ENCODE peak calls at places on chromosomes 4 and X, in six cellular contexts. K, H, V, O, Z and P are unnamed samples.

GRCh38 chrX:26649534-26649933 is 433.6 kb downstream of the MAGEB5 start:
- DNase-seq in K (no peak), O (peak; percentile 28), V (peak; percentile 27), H (no peak), Z (peak; percentile 59), P (no peak)

GRCh38 chr4:186473933-186474332 is 81.4 kb downstream of the MTNR1A start:
- DNase-seq in H (no peak), K (no peak), Z (no peak), V (no peak), O (no peak), P (no peak)

GRCh38 chr4:173264960-173265281 is 69.2 kb downstream of the HMGB2 start:
- DNase-seq in O (no peak), K (no peak), V (no peak), Z (no peak), H (no peak), P (no peak)

GRCh38 chr4:85565761-85566480 is 91.0 kb downstream of the ARHGAP24 start:
- DNase-seq in H (peak; percentile 43), O (no peak), V (no peak), K (no peak), Z (peak; percentile 67), P (no peak)

GRCh38 chrX:65601530-65602281 is 65.7 kb upstream of the MSN start:
- DNase-seq in V (peak; percentile 88), O (peak; percentile 33), H (peak; percentile 89), K (no peak), Z (peak; percentile 5), P (no peak)

GRCh38 chr4:186643501-186644315 is 79.9 kb downstream of the FAT1 start:
- DNase-seq in V (peak; percentile 89), K (no peak), H (peak; percentile 82), Z (peak; percentile 55), O (no peak), P (no peak)

GRCh38 chr4:73234712-73235111 is 23.9 kb downstream of the ANKRD17 start:
- DNase-seq in H (no peak), V (peak; percentile 6), Z (no peak), O (no peak), K (no peak), P (no peak)

GRCh38 chrX:672931-673330 is 42.3 kb downstream of the SHOX start:
- DNase-seq in H (no peak), K (no peak), O (no peak), Z (peak; percentile 69), V (no peak), P (no peak)

GRCh38 chr4:106258145-106259045 is 57.6 kb downstream of the TBCK start:
- DNase-seq in O (no peak), Z (no peak), H (no peak), V (peak; percentile 7), K (no peak), P (no peak)

GRCh38 chrX:63561425-63561824 is 210.3 kb upstream of the SPIN4 start:
- DNase-seq in H (no peak), O (no peak), V (no peak), K (no peak), Z (peak; percentile 64), P (no peak)

GRCh38 chrX:85922821-85923220 is 124.5 kb downstream of the CHM start:
- DNase-seq in H (peak; percentile 49), V (peak; percentile 91), K (no peak), Z (peak; percentile 16), O (no peak), P (no peak)

GRCh38 chr4:930827-931193 is 1.3 kb downstream of the GAK start:
- DNase-seq in O (no peak), Z (peak; percentile 26), V (no peak), K (no peak), H (no peak), P (no peak)

GRCh38 chrX:46376246-46376885 is 168.9 kb downstream of the ZNF674 start:
- DNase-seq in H (peak; percentile 61), O (peak; percentile 75), V (peak; percentile 48), Z (peak; percentile 43), K (peak; percentile 56), P (peak; percentile 27)

GRCh38 chrX:123993904-123994635 is 32.6 kb downstream of the STAG2 start:
- DNase-seq in H (peak; percentile 64), K (no peak), O (no peak), Z (no peak), V (peak; percentile 48), P (no peak)

GRCh38 chr4:19675172-19675811 is 576.4 kb upstream of the SLIT2 start:
- DNase-seq in H (no peak), K (no peak), V (peak; percentile 49), O (no peak), Z (no peak), P (no peak)

GRCh38 chrX:1679238-1679637 is 64.4 kb downstream of the ASMT start:
- DNase-seq in K (no peak), H (no peak), Z (no peak), V (no peak), O (no peak), P (no peak)

GRCh38 chr4:21593268-21594002 is 355.1 kb downstream of the KCNIP4 start:
- DNase-seq in K (no peak), Z (no peak), O (no peak), H (no peak), V (no peak), P (no peak)

GRCh38 chrX:123833387-123833786 is 26.5 kb upstream of the XIAP start:
- DNase-seq in H (peak; percentile 48), Z (peak; percentile 73), K (peak; percentile 50), V (peak; percentile 39), O (peak; percentile 60), P (peak; percentile 37)

GRCh38 chr4:163554870-163555465 is 60.5 kb downstream of the TMA16 start:
- DNase-seq in K (no peak), O (no peak), V (peak; percentile 32), H (peak; percentile 33), Z (peak; percentile 59), P (no peak)

GRCh38 chr4:92988301-92988700 is 684.5 kb downstream of the GRID2 start:
- DNase-seq in K (no peak), V (no peak), Z (no peak), O (no peak), H (peak; percentile 44), P (no peak)

GRCh38 chrX:25737540-25737939 is 400.6 kb upstream of the MAGEB18 start:
- DNase-seq in Z (no peak), O (no peak), V (peak; percentile 47), H (peak; percentile 8), K (no peak), P (no peak)

GRCh38 chrX:96982159-96982558 is 98.5 kb downstream of the RPA4 start:
- DNase-seq in V (no peak), H (no peak), K (no peak), Z (peak; percentile 8), O (peak; percentile 42), P (no peak)

GRCh38 chr4:93243262-93243661 is 585.3 kb upstream of the ATOH1 start:
- DNase-seq in H (no peak), O (no peak), V (no peak), Z (no peak), K (no peak), P (no peak)

GRCh38 chr4:16461362-16461761 is 235.1 kb upstream of the TAPT1 start:
- DNase-seq in V (no peak), O (no peak), K (no peak), H (peak; percentile 4), Z (peak; percentile 12), P (no peak)

GRCh38 chrX:32137525-32137924 is 1065.7 kb upstream of the FTHL17 start:
- DNase-seq in V (no peak), K (peak; percentile 27), Z (peak; percentile 36), H (peak; percentile 0), O (peak; percentile 26), P (peak; percentile 9)

DNA sequence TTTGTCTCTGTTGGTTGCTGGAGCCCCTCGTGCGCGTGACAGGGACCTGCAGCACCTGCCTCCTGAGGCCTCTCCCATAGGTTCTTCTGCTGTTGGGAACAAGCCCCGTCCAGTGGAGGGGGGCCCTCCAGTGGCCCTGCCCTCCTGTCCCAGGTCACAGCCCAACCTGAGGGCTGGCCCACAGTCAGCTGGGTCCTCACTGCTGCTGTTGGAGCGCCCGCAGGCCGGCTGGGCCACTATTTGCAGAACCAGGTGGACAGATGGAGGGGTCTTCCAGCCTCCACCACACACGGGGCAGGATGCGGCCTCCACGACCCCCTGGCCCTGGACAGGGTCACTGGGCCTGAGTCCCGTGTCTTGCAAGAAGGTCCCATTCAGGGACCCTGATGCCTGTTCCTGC is 51.4 kb upstream of the PSAPL1 start:
- DNase-seq in H (no peak), V (no peak), K (no peak), O (no peak), Z (no peak), P (no peak)
- H2AK5ac ChIP-seq in H (no peak overlapping the region), V (no peak overlapping the region), K (no peak overlapping the region), O (no peak overlapping the region), Z (no peak overlapping the region), P (peak overlapping the region; percentile 98)

GRCh38 chrX:7102119-7102518 is 45.4 kb upstream of the STS start:
- DNase-seq in Z (no peak), O (no peak), K (no peak), H (no peak), V (no peak), P (no peak)
- H2AK5ac ChIP-seq in Z (no peak overlapping the region), O (no peak overlapping the region), K (no peak overlapping the region), H (no peak overlapping the region), V (no peak overlapping the region), P (no peak overlapping the region)

GRCh38 chr4:139317635-139318034 is 15.4 kb upstream of the NDUFC1 start:
- DNase-seq in V (no peak), Z (no peak), K (no peak), H (no peak), O (no peak), P (no peak)

GRCh38 chr4:139312552-139313332 is 10.5 kb upstream of the NDUFC1 start:
- DNase-seq in Z (no peak), O (no peak), H (no peak), V (no peak), K (no peak), P (no peak)

GRCh38 chr4:139314047-139314800 is 11.9 kb upstream of the NDUFC1 start:
- DNase-seq in O (peak; percentile 66), V (no peak), Z (no peak), K (no peak), H (no peak), P (no peak)

GRCh38 chr4:139316733-139317132 is 14.5 kb upstream of the NDUFC1 start:
- DNase-seq in H (no peak), Z (no peak), O (no peak), V (no peak), K (no peak), P (no peak)

GRCh38 chr4:139315221-139315675 is 13.0 kb upstream of the NDUFC1 start:
- DNase-seq in O (peak; percentile 45), V (no peak), K (no peak), H (no peak), Z (no peak), P (no peak)
- H2AK5ac ChIP-seq in O (no peak overlapping the region), V (peak overlapping the region; percentile 4), K (no peak overlapping the region), H (no peak overlapping the region), Z (no peak overlapping the region), P (no peak overlapping the region)

GRCh38 chr4:2393353-2394270 is 24.8 kb downstream of the ZFYVE28 start:
- DNase-seq in O (peak; percentile 56), H (peak; percentile 20), Z (no peak), V (no peak), K (peak; percentile 83), P (no peak)
- H2AK5ac ChIP-seq in O (no peak overlapping the region), H (peak overlapping the region; percentile 55), Z (no peak overlapping the region), V (no peak overlapping the region), K (no peak overlapping the region), P (peak overlapping the region; percentile 91)

GRCh38 chr4:8579526-8580320 is 469 bp upstream of the GPR78 start:
- DNase-seq in Z (no peak), V (no peak), H (no peak), O (no peak), K (no peak), P (no peak)
- H2AK5ac ChIP-seq in Z (peak overlapping the region; percentile 17), V (no peak overlapping the region), H (no peak overlapping the region), O (no peak overlapping the region), K (no peak overlapping the region), P (no peak overlapping the region)

GRCh38 chr4:39056023-39056422 is 6.0 kb upstream of the KLHL5 start:
- DNase-seq in V (no peak), Z (no peak), K (no peak), O (no peak), H (no peak), P (no peak)
- H2AK5ac ChIP-seq in V (no peak overlapping the region), Z (no peak overlapping the region), K (no peak overlapping the region), O (no peak overlapping the region), H (no peak overlapping the region), P (no peak overlapping the region)